ENCODE peak calls at places on chromosomes 1 and 21, in seven cellular contexts. F, P, K, O, E, B and C are unnamed samples.

GRCh38 chr21:19844334-19844733 is 1153.9 kb upstream of the NCAM2 start:
- DNase-seq in K (no peak), B (no peak), F (no peak), E (no peak), O (no peak), P (no peak), C (no peak)

GRCh38 chr1:189775343-189775742 is 702.3 kb downstream of the BRINP3 start:
- DNase-seq in O (no peak), P (no peak), F (peak), E (no peak), K (no peak), B (no peak), C (no peak)

GRCh38 chr1:177249231-177249630 is 78.5 kb downstream of the BRINP2 start:
- DNase-seq in F (no peak), B (no peak), E (no peak), K (no peak), P (no peak), O (no peak), C (no peak)

GRCh38 chr1:76786232-76786631 is 81.0 kb upstream of the ST6GALNAC5 start:
- DNase-seq in P (no peak), F (no peak), O (no peak), B (no peak), E (no peak), K (no peak), C (no peak)

GRCh38 chr1:195744256-195744655 is 864.0 kb downstream of the KCNT2 start:
- DNase-seq in P (no peak), O (no peak), K (no peak), E (no peak), F (no peak), B (no peak), C (no peak)

GRCh38 chr1:85275701-85276289 is 637 bp downstream of the BCL10 start:
- DNase-seq in O (no peak), E (no peak), K (peak), P (no peak), F (no peak), B (no peak), C (no peak)

GRCh38 chr1:168892945-168893344 is 163.9 kb upstream of the DPT start:
- DNase-seq in E (no peak), P (no peak), O (no peak), B (no peak), F (no peak), K (no peak), C (no peak)

GRCh38 chr1:87093286-87093685 is 178.9 kb downstream of the HS2ST1 start:
- DNase-seq in F (no peak), O (no peak), P (no peak), E (no peak), K (no peak), B (no peak), C (no peak)

GRCh38 chr1:15128077-15128476 is 25.5 kb upstream of the TMEM51 start:
- DNase-seq in K (no peak), B (no peak), E (no peak), F (no peak), P (no peak), O (no peak), C (no peak)

GRCh38 chr1:17120962-17121837 is 1.9 kb upstream of the PADI2 start:
- DNase-seq in E (no peak), F (peak), K (no peak), B (no peak), P (no peak), O (no peak), C (no peak)

GRCh38 chr21:45265721-45266517 is 21.8 kb downstream of the POFUT2 start:
- DNase-seq in B (peak), K (no peak), F (no peak), P (no peak), O (no peak), E (no peak), C (no peak)

GRCh38 chr1:59092126-59092525 is 204.8 kb upstream of the FGGY start:
- DNase-seq in E (no peak), B (no peak), P (no peak), O (no peak), F (no peak), K (no peak), C (no peak)

GRCh38 chr1:206503591-206504362 is 3.6 kb upstream of the RASSF5 start:
- DNase-seq in P (no peak), F (peak), K (peak), O (peak), E (no peak), B (no peak), C (no peak)

GRCh38 chr1:94726981-94727685 is 93.0 kb upstream of the SLC44A3 start:
- DNase-seq in B (no peak), O (no peak), P (no peak), K (no peak), E (no peak), F (no peak), C (no peak)

GRCh38 chr1:203124546-203125317 is 2.8 kb upstream of the ADORA1 start:
- DNase-seq in O (no peak), F (no peak), B (no peak), K (no peak), E (no peak), P (no peak), C (no peak)

GRCh38 chr1:93330196-93330595 is 15.5 kb upstream of the DR1 start:
- DNase-seq in O (no peak), K (no peak), B (no peak), P (no peak), F (no peak), E (no peak), C (no peak)